ENCODE peak calls at places on chromosomes 16 and 17, in nine cellular contexts. H is T-helper 1 cell, W is anterior cingulate cortex, P is T-helper 9 cell, K is fibroblast of pulmonary artery, T is left ventricle myocardium superior, I is DMS79, G is Panc1, N is cardiac fibroblast. O is an unnamed sample.

GRCh38 chr16:81651758-81652718 is 127.1 kb upstream of the PLCG2 start:
- DNase-seq in H (no peak), W (no peak), P (no peak), K (no peak), T (no peak), I (peak), G (no peak), N (no peak), O (no peak)

GRCh38 chr16:56998352-56998751 is 9.0 kb downstream of the NLRC5 start:
- DNase-seq in H (no peak), W (no peak), P (no peak), K (no peak), T (no peak), I (no peak), G (no peak), N (no peak), O (no peak)

GRCh38 chr16:47180073-47180472 is 36.3 kb upstream of the NETO2 start:
- DNase-seq in H (no peak), W (no peak), P (no peak), K (no peak), T (no peak), I (no peak), G (no peak), N (no peak), O (no peak)

GRCh38 chr17:30278032-30278431 is 13.7 kb downstream of the BLMH start:
- DNase-seq in H (no peak), W (no peak), P (no peak), K (peak), T (no peak), I (no peak), G (no peak), N (peak), O (no peak)

GRCh38 chr17:77572065-77572601 is 386.4 kb upstream of the TNRC6C start:
- DNase-seq in H (no peak), W (no peak), P (no peak), K (no peak), T (no peak), I (peak), G (no peak), N (no peak), O (no peak)

GRCh38 chr17:62824290-62825135 is 16.4 kb upstream of the MARCHF10 start:
- DNase-seq in H (no peak), W (no peak), P (no peak), K (peak), T (no peak), I (no peak), G (no peak), N (peak), O (peak)

GRCh38 chr17:13544292-13544691 is 57.4 kb downstream of the HS3ST3A1 start:
- DNase-seq in H (no peak), W (no peak), P (no peak), K (peak), T (peak), I (no peak), G (no peak), N (peak), O (peak)

GRCh38 chr17:73071387-73071999 is 21.0 kb downstream of the SLC39A11 start:
- DNase-seq in H (no peak), W (no peak), P (no peak), K (peak), T (no peak), I (no peak), G (no peak), N (peak), O (no peak)

GRCh38 chr17:14112407-14112806 is 43.1 kb downstream of the COX10 start:
- DNase-seq in H (no peak), W (no peak), P (no peak), K (no peak), T (no peak), I (no peak), G (no peak), N (no peak), O (no peak)

GRCh38 chr17:68771867-68772515 is 170.8 kb upstream of the FAM20A start:
- DNase-seq in H (peak), W (no peak), P (no peak), K (peak), T (no peak), I (no peak), G (no peak), N (peak), O (peak)

GRCh38 chr17:27155866-27156265 is 138.0 kb upstream of the WSB1 start:
- DNase-seq in H (no peak), W (no peak), P (no peak), K (no peak), T (no peak), I (no peak), G (no peak), N (no peak), O (peak)

GRCh38 chr17:45172541-45173286 is 11.0 kb downstream of the HEXIM2 start:
- DNase-seq in H (peak), W (peak), P (peak), K (peak), T (peak), I (no peak), G (no peak), N (no peak), O (peak)

GRCh38 chr17:75549246-75550138 is 24.0 kb downstream of the LLGL2 start:
- DNase-seq in H (no peak), W (no peak), P (no peak), K (no peak), T (peak), I (peak), G (no peak), N (no peak), O (no peak)

GRCh38 chr16:72536673-72537435 is 364.9 kb upstream of the PMFBP1 start:
- DNase-seq in H (no peak), W (no peak), P (no peak), K (peak), T (no peak), I (no peak), G (no peak), N (peak), O (no peak)

GRCh38 chr17:43389022-43389947 is 9.5 kb upstream of the ARL4D start:
- DNase-seq in H (peak), W (peak), P (peak), K (peak), T (peak), I (peak), G (no peak), N (peak), O (peak)

GRCh38 chr17:41549596-41550039 is 21.5 kb upstream of the KRT19 start:
- DNase-seq in H (no peak), W (no peak), P (no peak), K (no peak), T (no peak), I (no peak), G (no peak), N (peak), O (no peak)

GRCh38 chr17:39899215-39899614 is 19.2 kb downstream of the GSDMB start:
- DNase-seq in H (no peak), W (no peak), P (no peak), K (no peak), T (no peak), I (no peak), G (no peak), N (no peak), O (no peak)

GRCh38 chr17:29565643-29566472 is 979 bp downstream of the ABHD15 start:
- DNase-seq in H (peak), W (no peak), P (peak), K (no peak), T (peak), I (peak), G (no peak), N (no peak), O (no peak)

GRCh38 chr17:50946891-50947843 is 81.0 kb upstream of the TOB1 start:
- DNase-seq in H (no peak), W (no peak), P (no peak), K (no peak), T (no peak), I (no peak), G (no peak), N (no peak), O (no peak)

GRCh38 chr16:54547052-54547451 is 260.5 kb upstream of the IRX3 start:
- DNase-seq in H (no peak), W (no peak), P (no peak), K (no peak), T (no peak), I (no peak), G (no peak), N (no peak), O (no peak)

GRCh38 chr17:61647044-61647443 is 56.0 kb upstream of the NACA2 start:
- DNase-seq in H (no peak), W (no peak), P (no peak), K (peak), T (no peak), I (no peak), G (no peak), N (peak), O (peak)

GRCh38 chr16:340370-341091 is 12.0 kb downstream of the AXIN1 start:
- DNase-seq in H (no peak), W (no peak), P (no peak), K (no peak), T (no peak), I (no peak), G (no peak), N (no peak), O (no peak)

GRCh38 chr17:74862108-74862901 is 2.6 kb upstream of the GRIN2C start:
- DNase-seq in H (peak), W (peak), P (peak), K (peak), T (peak), I (peak), G (no peak), N (peak), O (peak)

O was measured in Daoy.